ENCODE peak calls at places on chromosome 15, in ten cellular contexts. One of them, this sample, is unnamed.

GRCh38 chr15:55255714-55256113 is 33.9 kb downstream of the RAB27A start:
- DNase-seq in cortex of kidney: no peak
- DNase-seq in fibroblast of the aortic adventitia: no peak
- DNase-seq in A549: no peak
- DNase-seq in activated CD4-positive, alpha-beta memory T cell treated with anti-CD3 and anti-CD28 coated beads, Interleukin-2, amount 10 ng/mL, durations not matched to agents 7 days and 5 days: no peak
- DNase-seq in Peyer's patch: no peak
- DNase-seq in activated CD4-positive, alpha-beta T cell treated with anti-CD3 and anti-CD28 coated beads, Interleukin-2, amount 50 U/mL, for 48 hours: no peak
- DNase-seq in lung: no peak
- DNase-seq in activated effector memory CD4-positive, alpha-beta T cell treated with anti-CD3 and anti-CD28 coated beads, Interleukin-2, amount 50 U/mL, for 16 hours: no peak
- DNase-seq in B cell: peak; percentile 41
- DNase-seq in this sample: no peak

GRCh38 chr15:57316451-57316850 is 59.9 kb upstream of the CGNL1 start:
- DNase-seq in cortex of kidney: no peak
- DNase-seq in fibroblast of the aortic adventitia: no peak
- DNase-seq in A549: no peak
- DNase-seq in activated CD4-positive, alpha-beta memory T cell treated with anti-CD3 and anti-CD28 coated beads, Interleukin-2, amount 10 ng/mL, durations not matched to agents 7 days and 5 days: no peak
- DNase-seq in Peyer's patch: no peak
- DNase-seq in activated CD4-positive, alpha-beta T cell treated with anti-CD3 and anti-CD28 coated beads, Interleukin-2, amount 50 U/mL, for 48 hours: no peak
- DNase-seq in lung: no peak
- DNase-seq in activated effector memory CD4-positive, alpha-beta T cell treated with anti-CD3 and anti-CD28 coated beads, Interleukin-2, amount 50 U/mL, for 16 hours: no peak
- DNase-seq in B cell: no peak
- DNase-seq in this sample: no peak

GRCh38 chr15:74308643-74308945 is 58.9 kb downstream of the CYP11A1 start:
- DNase-seq in cortex of kidney: no peak
- DNase-seq in fibroblast of the aortic adventitia: no peak
- DNase-seq in A549: no peak
- DNase-seq in activated CD4-positive, alpha-beta memory T cell treated with anti-CD3 and anti-CD28 coated beads, Interleukin-2, amount 10 ng/mL, durations not matched to agents 7 days and 5 days: no peak
- DNase-seq in Peyer's patch: no peak
- DNase-seq in activated CD4-positive, alpha-beta T cell treated with anti-CD3 and anti-CD28 coated beads, Interleukin-2, amount 50 U/mL, for 48 hours: no peak
- DNase-seq in lung: no peak
- DNase-seq in activated effector memory CD4-positive, alpha-beta T cell treated with anti-CD3 and anti-CD28 coated beads, Interleukin-2, amount 50 U/mL, for 16 hours: no peak
- DNase-seq in B cell: no peak
- DNase-seq in this sample: no peak

GRCh38 chr15:75857886-75858285 is 14.6 kb downstream of the UBE2Q2 start:
- DNase-seq in cortex of kidney: no peak
- DNase-seq in fibroblast of the aortic adventitia: no peak
- DNase-seq in A549: no peak
- DNase-seq in activated CD4-positive, alpha-beta memory T cell treated with anti-CD3 and anti-CD28 coated beads, Interleukin-2, amount 10 ng/mL, durations not matched to agents 7 days and 5 days: no peak
- DNase-seq in Peyer's patch: no peak
- DNase-seq in activated CD4-positive, alpha-beta T cell treated with anti-CD3 and anti-CD28 coated beads, Interleukin-2, amount 50 U/mL, for 48 hours: no peak
- DNase-seq in lung: no peak
- DNase-seq in activated effector memory CD4-positive, alpha-beta T cell treated with anti-CD3 and anti-CD28 coated beads, Interleukin-2, amount 50 U/mL, for 16 hours: no peak
- DNase-seq in B cell: no peak
- DNase-seq in this sample: no peak

GRCh38 chr15:73677146-73677607 is 7.0 kb upstream of the CD276 start:
- DNase-seq in cortex of kidney: no peak
- DNase-seq in fibroblast of the aortic adventitia: peak; percentile 84
- DNase-seq in A549: peak; percentile 36
- DNase-seq in activated CD4-positive, alpha-beta memory T cell treated with anti-CD3 and anti-CD28 coated beads, Interleukin-2, amount 10 ng/mL, durations not matched to agents 7 days and 5 days: peak; percentile 55
- DNase-seq in Peyer's patch: no peak
- DNase-seq in activated CD4-positive, alpha-beta T cell treated with anti-CD3 and anti-CD28 coated beads, Interleukin-2, amount 50 U/mL, for 48 hours: peak; percentile 68
- DNase-seq in lung: peak; percentile 69
- DNase-seq in activated effector memory CD4-positive, alpha-beta T cell treated with anti-CD3 and anti-CD28 coated beads, Interleukin-2, amount 50 U/mL, for 16 hours: peak; percentile 79
- DNase-seq in B cell: no peak
- DNase-seq in this sample: peak; percentile 7

GRCh38 chr15:90184786-90185704 is 16.1 kb upstream of the SEMA4B start:
- DNase-seq in cortex of kidney: peak; percentile 73
- DNase-seq in fibroblast of the aortic adventitia: no peak
- DNase-seq in A549: peak; percentile 95
- DNase-seq in activated CD4-positive, alpha-beta memory T cell treated with anti-CD3 and anti-CD28 coated beads, Interleukin-2, amount 10 ng/mL, durations not matched to agents 7 days and 5 days: peak; percentile 72
- DNase-seq in Peyer's patch: peak; percentile 91
- DNase-seq in activated CD4-positive, alpha-beta T cell treated with anti-CD3 and anti-CD28 coated beads, Interleukin-2, amount 50 U/mL, for 48 hours: peak; percentile 63
- DNase-seq in lung: peak; percentile 67
- DNase-seq in activated effector memory CD4-positive, alpha-beta T cell treated with anti-CD3 and anti-CD28 coated beads, Interleukin-2, amount 50 U/mL, for 16 hours: peak; percentile 83
- DNase-seq in B cell: peak; percentile 92
- DNase-seq in this sample: no peak

GRCh38 chr15:39672666-39673065 is 91.8 kb downstream of the THBS1 start:
- DNase-seq in cortex of kidney: no peak
- DNase-seq in fibroblast of the aortic adventitia: no peak
- DNase-seq in A549: no peak
- DNase-seq in activated CD4-positive, alpha-beta memory T cell treated with anti-CD3 and anti-CD28 coated beads, Interleukin-2, amount 10 ng/mL, durations not matched to agents 7 days and 5 days: no peak
- DNase-seq in Peyer's patch: no peak
- DNase-seq in activated CD4-positive, alpha-beta T cell treated with anti-CD3 and anti-CD28 coated beads, Interleukin-2, amount 50 U/mL, for 48 hours: no peak
- DNase-seq in lung: no peak
- DNase-seq in activated effector memory CD4-positive, alpha-beta T cell treated with anti-CD3 and anti-CD28 coated beads, Interleukin-2, amount 50 U/mL, for 16 hours: no peak
- DNase-seq in B cell: no peak
- DNase-seq in this sample: no peak

GRCh38 chr15:72285927-72286516 is 13.7 kb upstream of the PARP6 start:
- DNase-seq in cortex of kidney: no peak
- DNase-seq in fibroblast of the aortic adventitia: peak; percentile 15
- DNase-seq in A549: peak; percentile 83
- DNase-seq in activated CD4-positive, alpha-beta memory T cell treated with anti-CD3 and anti-CD28 coated beads, Interleukin-2, amount 10 ng/mL, durations not matched to agents 7 days and 5 days: peak; percentile 44
- DNase-seq in Peyer's patch: peak; percentile 69
- DNase-seq in activated CD4-positive, alpha-beta T cell treated with anti-CD3 and anti-CD28 coated beads, Interleukin-2, amount 50 U/mL, for 48 hours: peak; percentile 59
- DNase-seq in lung: peak; percentile 52
- DNase-seq in activated effector memory CD4-positive, alpha-beta T cell treated with anti-CD3 and anti-CD28 coated beads, Interleukin-2, amount 50 U/mL, for 16 hours: peak; percentile 80
- DNase-seq in B cell: peak; percentile 73
- DNase-seq in this sample: no peak

GRCh38 chr15:66702770-66703539 is 919 bp downstream of the SMAD6 start:
- DNase-seq in cortex of kidney: no peak
- DNase-seq in fibroblast of the aortic adventitia: no peak
- DNase-seq in A549: no peak
- DNase-seq in activated CD4-positive, alpha-beta memory T cell treated with anti-CD3 and anti-CD28 coated beads, Interleukin-2, amount 10 ng/mL, durations not matched to agents 7 days and 5 days: no peak
- DNase-seq in Peyer's patch: peak; percentile 68
- DNase-seq in activated CD4-positive, alpha-beta T cell treated with anti-CD3 and anti-CD28 coated beads, Interleukin-2, amount 50 U/mL, for 48 hours: peak; percentile 17
- DNase-seq in lung: no peak
- DNase-seq in activated effector memory CD4-positive, alpha-beta T cell treated with anti-CD3 and anti-CD28 coated beads, Interleukin-2, amount 50 U/mL, for 16 hours: no peak
- DNase-seq in B cell: peak; percentile 69
- DNase-seq in this sample: no peak

GRCh38 chr15:71114887-71115566 is at the start of gene THSD4:
- DNase-seq in cortex of kidney: no peak
- DNase-seq in fibroblast of the aortic adventitia: peak; percentile 77
- DNase-seq in A549: peak; percentile 99
- DNase-seq in activated CD4-positive, alpha-beta memory T cell treated with anti-CD3 and anti-CD28 coated beads, Interleukin-2, amount 10 ng/mL, durations not matched to agents 7 days and 5 days: peak; percentile 67
- DNase-seq in Peyer's patch: peak; percentile 86
- DNase-seq in activated CD4-positive, alpha-beta T cell treated with anti-CD3 and anti-CD28 coated beads, Interleukin-2, amount 50 U/mL, for 48 hours: peak; percentile 75
- DNase-seq in lung: peak; percentile 90
- DNase-seq in activated effector memory CD4-positive, alpha-beta T cell treated with anti-CD3 and anti-CD28 coated beads, Interleukin-2, amount 50 U/mL, for 16 hours: peak; percentile 84
- DNase-seq in B cell: peak; percentile 71
- DNase-seq in this sample: peak; percentile 22

GRCh38 chr15:76366714-76367113 is 30.1 kb downstream of the ISL2 start:
- DNase-seq in cortex of kidney: no peak
- DNase-seq in fibroblast of the aortic adventitia: no peak
- DNase-seq in A549: no peak
- DNase-seq in activated CD4-positive, alpha-beta memory T cell treated with anti-CD3 and anti-CD28 coated beads, Interleukin-2, amount 10 ng/mL, durations not matched to agents 7 days and 5 days: no peak
- DNase-seq in Peyer's patch: peak; percentile 75
- DNase-seq in activated CD4-positive, alpha-beta T cell treated with anti-CD3 and anti-CD28 coated beads, Interleukin-2, amount 50 U/mL, for 48 hours: no peak
- DNase-seq in lung: no peak
- DNase-seq in activated effector memory CD4-positive, alpha-beta T cell treated with anti-CD3 and anti-CD28 coated beads, Interleukin-2, amount 50 U/mL, for 16 hours: no peak
- DNase-seq in B cell: no peak
- DNase-seq in this sample: no peak

GRCh38 chr15:100263031-100263430 is 78.7 kb downstream of the ADAMTS17 start:
- DNase-seq in cortex of kidney: no peak
- DNase-seq in fibroblast of the aortic adventitia: no peak
- DNase-seq in A549: no peak
- DNase-seq in activated CD4-positive, alpha-beta memory T cell treated with anti-CD3 and anti-CD28 coated beads, Interleukin-2, amount 10 ng/mL, durations not matched to agents 7 days and 5 days: no peak
- DNase-seq in Peyer's patch: no peak
- DNase-seq in activated CD4-positive, alpha-beta T cell treated with anti-CD3 and anti-CD28 coated beads, Interleukin-2, amount 50 U/mL, for 48 hours: no peak
- DNase-seq in lung: no peak
- DNase-seq in activated effector memory CD4-positive, alpha-beta T cell treated with anti-CD3 and anti-CD28 coated beads, Interleukin-2, amount 50 U/mL, for 16 hours: no peak
- DNase-seq in B cell: no peak
- DNase-seq in this sample: no peak

GRCh38 chr15:90286678-90287077 is 21.2 kb downstream of the NGRN start:
- DNase-seq in cortex of kidney: no peak
- DNase-seq in fibroblast of the aortic adventitia: peak; percentile 52
- DNase-seq in A549: peak; percentile 55
- DNase-seq in activated CD4-positive, alpha-beta memory T cell treated with anti-CD3 and anti-CD28 coated beads, Interleukin-2, amount 10 ng/mL, durations not matched to agents 7 days and 5 days: peak; percentile 43
- DNase-seq in Peyer's patch: no peak
- DNase-seq in activated CD4-positive, alpha-beta T cell treated with anti-CD3 and anti-CD28 coated beads, Interleukin-2, amount 50 U/mL, for 48 hours: peak; percentile 25
- DNase-seq in lung: no peak
- DNase-seq in activated effector memory CD4-positive, alpha-beta T cell treated with anti-CD3 and anti-CD28 coated beads, Interleukin-2, amount 50 U/mL, for 16 hours: peak; percentile 70
- DNase-seq in B cell: peak; percentile 61
- DNase-seq in this sample: no peak

GRCh38 chr15:31472636-31473383 is 146.2 kb downstream of the KLF13 start:
- DNase-seq in cortex of kidney: no peak
- DNase-seq in fibroblast of the aortic adventitia: peak; percentile 56
- DNase-seq in A549: no peak
- DNase-seq in activated CD4-positive, alpha-beta memory T cell treated with anti-CD3 and anti-CD28 coated beads, Interleukin-2, amount 10 ng/mL, durations not matched to agents 7 days and 5 days: peak; percentile 69
- DNase-seq in Peyer's patch: no peak
- DNase-seq in activated CD4-positive, alpha-beta T cell treated with anti-CD3 and anti-CD28 coated beads, Interleukin-2, amount 50 U/mL, for 48 hours: peak; percentile 61
- DNase-seq in lung: no peak
- DNase-seq in activated effector memory CD4-positive, alpha-beta T cell treated with anti-CD3 and anti-CD28 coated beads, Interleukin-2, amount 50 U/mL, for 16 hours: peak; percentile 79
- DNase-seq in B cell: peak; percentile 79
- DNase-seq in this sample: no peak

GRCh38 chr15:43352693-43353382 is 18.0 kb downstream of the ZSCAN29 start:
- DNase-seq in cortex of kidney: no peak
- DNase-seq in fibroblast of the aortic adventitia: no peak
- DNase-seq in A549: no peak
- DNase-seq in activated CD4-positive, alpha-beta memory T cell treated with anti-CD3 and anti-CD28 coated beads, Interleukin-2, amount 10 ng/mL, durations not matched to agents 7 days and 5 days: no peak
- DNase-seq in Peyer's patch: no peak
- DNase-seq in activated CD4-positive, alpha-beta T cell treated with anti-CD3 and anti-CD28 coated beads, Interleukin-2, amount 50 U/mL, for 48 hours: no peak
- DNase-seq in lung: no peak
- DNase-seq in activated effector memory CD4-positive, alpha-beta T cell treated with anti-CD3 and anti-CD28 coated beads, Interleukin-2, amount 50 U/mL, for 16 hours: no peak
- DNase-seq in B cell: no peak
- DNase-seq in this sample: no peak